ENCODE peak calls at places on chromosomes 3 and 15, in six cellular contexts. D is PC-3, A is A549, G is psoas muscle, Q is kidney, L is cardiac muscle cell. W is an unnamed sample.

GRCh38 chr15:25738171-25738792 is 124.8 kb downstream of the ATP10A start:
- DNase-seq in D (no peak), L (no peak), Q (no peak), A (no peak), G (no peak), W (no peak)

GRCh38 chr3:7106635-7107034 is 245.7 kb downstream of the GRM7 start:
- DNase-seq in L (no peak), G (no peak), Q (no peak), D (no peak), A (no peak), W (no peak)

GRCh38 chr3:184656991-184657669 is 54.7 kb downstream of the MAGEF1 start:
- DNase-seq in G (no peak), L (no peak), A (no peak), Q (no peak), D (peak), W (peak)

GRCh38 chr15:75785771-75786563 is 57.3 kb upstream of the UBE2Q2 start:
- DNase-seq in L (peak), G (no peak), D (no peak), A (peak), Q (no peak), W (peak)

GRCh38 chr3:58386966-58387365 is 46.7 kb downstream of the PDHB start:
- DNase-seq in G (no peak), L (peak), A (no peak), Q (peak), D (no peak), W (no peak)

GRCh38 chr3:155958676-155959075 is 88.2 kb downstream of the GMPS start:
- DNase-seq in Q (no peak), L (no peak), G (no peak), D (no peak), A (no peak), W (no peak)

GRCh38 chr15:89578146-89578545 is 2.9 kb downstream of the TICRR start:
- DNase-seq in L (no peak), D (no peak), Q (no peak), A (no peak), G (no peak), W (no peak)

GRCh38 chr3:157113832-157114505 is 46.0 kb downstream of the CCNL1 start:
- DNase-seq in A (no peak), L (no peak), D (no peak), Q (no peak), G (no peak), W (no peak)

GRCh38 chr3:139448104-139448503 is 28.2 kb downstream of the RBP2 start:
- DNase-seq in G (no peak), L (no peak), A (no peak), Q (no peak), D (peak), W (no peak)

GRCh38 chr3:149917124-149917667 is 53.5 kb downstream of the PFN2 start:
- DNase-seq in L (no peak), G (no peak), Q (no peak), A (no peak), D (no peak), W (no peak)

GRCh38 chr15:48603922-48604321 is 41.6 kb downstream of the FBN1 start:
- DNase-seq in G (no peak), A (no peak), Q (no peak), D (no peak), L (no peak), W (no peak)

GRCh38 chr3:179608931-179609720 is 4.5 kb downstream of the NDUFB5 start:
- DNase-seq in A (no peak), G (no peak), D (no peak), L (no peak), Q (no peak), W (no peak)

GRCh38 chr3:13414040-13414729 is 5.9 kb downstream of the NUP210 start:
- DNase-seq in L (no peak), A (no peak), Q (peak), D (peak), G (peak), W (no peak)

GRCh38 chr3:12875857-12876451 is 34.6 kb upstream of the RPL32 start:
- DNase-seq in G (peak), Q (no peak), A (no peak), L (peak), D (no peak), W (no peak)

GRCh38 chr15:29815000-29815704 is 7.1 kb downstream of the TJP1 start:
- DNase-seq in A (peak), D (peak), L (peak), Q (no peak), G (no peak), W (no peak)

GRCh38 chr3:66572938-66573710 is 72.3 kb upstream of the LRIG1 start:
- DNase-seq in D (no peak), A (no peak), G (no peak), Q (no peak), L (peak), W (peak)

GRCh38 chr3:149933858-149934257 is 36.8 kb downstream of the PFN2 start:
- DNase-seq in G (no peak), A (no peak), Q (no peak), L (no peak), D (no peak), W (no peak)

GRCh38 chr3:123334056-123334455 is 114.8 kb downstream of the ADCY5 start:
- DNase-seq in Q (peak), G (no peak), L (no peak), D (no peak), A (no peak), W (no peak)

GRCh38 chr15:86077070-86077469 is 2.6 kb upstream of the AGBL1 start:
- DNase-seq in G (no peak), Q (no peak), A (no peak), L (no peak), D (no peak), W (peak)

GRCh38 chr3:39095778-39096177 is 11.6 kb downstream of the GORASP1 start:
- DNase-seq in G (no peak), Q (no peak), A (no peak), D (no peak), L (no peak), W (no peak)

GRCh38 chr3:32293908-32294307 is 55.4 kb downstream of the CMTM8 start:
- DNase-seq in A (no peak), D (no peak), G (no peak), L (no peak), Q (no peak), W (no peak)

GRCh38 chr3:130259170-130259874 is 86.2 kb upstream of the COL6A5 start:
- DNase-seq in A (no peak), D (no peak), G (no peak), L (no peak), Q (no peak), W (no peak)
- H3K27ac ChIP-seq in A (no peak), D (no peak), G (no peak), L (no peak), Q (no peak), W (no peak)

GRCh38 chr3:118402971-118403370 is 631.7 kb downstream of the IGSF11 start:
- DNase-seq in Q (no peak), G (no peak), L (no peak), D (no peak), A (no peak), W (no peak)
- TF ChIP-seq CTCF in Q (no peak), G (no peak), L (no peak), D (no peak), A (no peak), W (no peak)

DNA sequence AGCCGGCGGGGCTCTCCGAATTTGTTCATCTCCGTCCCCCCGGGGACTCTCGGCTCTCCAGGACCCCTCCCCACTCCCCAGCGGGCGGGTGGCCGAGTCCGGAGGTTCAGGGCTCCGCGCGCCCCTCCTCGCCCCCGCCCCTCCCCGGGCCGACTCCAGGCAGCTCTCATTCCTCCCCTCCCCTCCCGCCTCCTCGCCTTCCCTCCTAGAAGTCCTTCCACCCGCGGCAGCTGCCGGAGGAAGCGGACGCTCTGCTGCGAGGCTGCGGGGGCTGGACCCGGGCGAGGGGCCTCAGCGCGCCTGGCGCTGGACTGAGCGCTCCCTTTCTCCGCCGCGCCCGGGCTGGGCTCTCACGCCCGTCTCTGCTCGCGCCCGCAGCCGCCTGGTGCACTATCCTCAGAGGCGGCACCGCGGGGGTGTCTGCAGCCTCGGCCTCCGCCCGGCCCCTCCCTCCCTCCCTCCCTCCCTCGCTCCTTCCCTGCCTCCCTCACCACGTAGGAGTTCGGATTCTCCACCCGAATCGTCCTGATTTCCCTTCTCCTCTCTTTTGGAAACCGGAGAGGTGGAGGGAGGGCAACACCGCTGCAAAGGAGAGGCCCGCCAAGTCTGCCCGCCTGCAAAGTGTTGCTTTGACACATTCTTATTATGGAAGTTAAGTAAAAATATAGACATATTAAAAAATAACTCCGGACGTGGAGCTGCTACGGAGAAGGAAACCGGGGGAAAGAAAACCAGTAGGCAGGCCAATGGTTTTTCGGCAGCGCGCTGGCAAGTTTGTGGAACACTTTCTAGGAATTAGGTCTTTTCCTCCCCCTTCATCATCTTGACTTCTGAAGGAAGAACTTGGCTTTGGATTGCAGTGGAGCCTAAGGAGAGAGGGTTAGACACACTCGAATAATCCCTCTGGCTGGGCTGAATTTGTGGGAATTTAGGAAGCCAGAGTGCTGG is at the start of gene ROBO2:
- DNase-seq in G (peak), Q (peak), A (no peak), D (no peak), L (peak), W (peak)
- H3K4me3 ChIP-seq in G (peak), Q (peak), A (peak), D (no peak), L (peak), W (peak)

DNA sequence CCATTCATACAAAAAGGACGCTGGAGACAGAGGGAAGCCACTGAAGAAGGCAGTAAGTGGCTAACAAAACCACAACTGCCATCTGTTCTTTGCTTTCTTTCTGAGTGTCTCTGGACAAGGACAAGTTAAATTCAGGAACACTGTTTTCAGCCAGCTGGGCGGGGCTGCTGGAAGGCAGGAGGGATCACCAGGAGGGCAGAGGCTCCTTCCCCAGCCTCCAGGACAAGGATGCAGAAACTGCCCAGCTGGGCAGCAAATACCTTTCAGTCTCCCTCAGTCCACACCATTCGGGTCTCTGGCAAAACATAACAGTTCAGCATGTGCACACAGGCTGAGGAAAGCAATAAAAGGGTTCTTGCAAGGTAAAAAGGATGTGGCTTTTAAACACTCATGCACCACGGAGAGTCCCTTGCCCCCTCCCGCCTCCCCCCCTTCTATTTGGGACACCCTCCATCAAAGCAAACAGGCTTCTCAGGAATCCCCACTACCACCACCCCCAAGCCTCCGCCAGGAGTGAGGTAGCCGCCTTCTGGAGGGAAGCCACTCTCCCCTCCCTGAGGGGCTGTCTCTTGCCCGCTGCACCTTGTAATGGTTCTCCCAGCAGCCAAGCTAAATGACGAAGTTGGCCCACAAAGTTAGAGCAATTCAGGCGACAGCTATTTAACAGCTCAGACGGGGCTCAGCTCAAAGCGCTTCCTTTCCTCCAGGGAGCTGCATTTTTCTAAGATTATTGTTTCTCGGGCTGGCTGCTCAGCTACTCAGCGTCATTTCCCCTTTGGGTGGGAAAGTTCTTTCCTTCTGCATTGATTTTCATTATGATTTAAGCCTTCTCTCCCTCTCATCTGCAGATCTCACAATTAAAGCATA is 3.8 kb downstream of the HEG1 start:
- DNase-seq in G (peak), D (peak), Q (no peak), A (no peak), L (peak), W (peak)
- H3K27ac ChIP-seq in G (peak), D (peak), Q (peak), A (no peak), L (peak), W (peak)

GRCh38 chr15:68052431-68052830 is 1.7 kb upstream of the PIAS1 start:
- DNase-seq in A (no peak), G (no peak), Q (no peak), L (no peak), D (peak), W (no peak)

GRCh38 chr15:68053701-68053996 is 466 bp upstream of the PIAS1 start:
- DNase-seq in Q (no peak), L (no peak), A (no peak), G (no peak), D (no peak), W (no peak)

GRCh38 chr15:68051907-68052306 is 2.2 kb upstream of the PIAS1 start:
- DNase-seq in A (no peak), D (no peak), G (no peak), Q (no peak), L (no peak), W (no peak)

GRCh38 chr15:68053001-68053400 is 1.1 kb upstream of the PIAS1 start:
- DNase-seq in A (no peak), D (no peak), G (no peak), L (no peak), Q (no peak), W (no peak)

GRCh38 chr15:68051109-68051508 is 3.0 kb upstream of the PIAS1 start:
- DNase-seq in D (no peak), G (no peak), L (no peak), Q (no peak), A (peak), W (no peak)
- TF ChIP-seq CTCF in D (peak), G (no peak), L (no peak), Q (no peak), A (peak), W (peak)

DNA sequence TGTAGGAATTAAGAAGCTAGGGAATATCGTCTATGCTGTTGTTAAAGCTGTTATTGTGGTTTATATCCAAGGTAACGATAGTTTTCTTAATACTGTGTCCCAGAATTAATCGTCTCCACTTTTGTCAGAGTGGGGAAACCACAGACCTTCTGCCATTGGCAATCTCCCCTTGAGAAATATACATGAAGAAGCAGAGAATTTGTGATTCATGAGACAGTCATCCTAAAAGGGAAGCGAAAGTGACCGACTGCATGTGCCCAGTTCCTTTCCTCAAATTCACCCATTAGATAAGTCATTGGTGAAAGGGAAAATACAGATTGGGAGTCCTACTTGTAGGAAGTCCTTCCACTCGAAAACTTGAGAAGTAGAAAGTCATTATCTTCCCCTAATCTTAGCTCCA is 26.6 kb downstream of the DIPK2A start:
- DNase-seq in G (no peak), L (no peak), Q (no peak), A (no peak), D (peak), W (no peak)
- H3K4me3 ChIP-seq in G (no peak), L (no peak), Q (no peak), A (no peak), D (no peak), W (no peak)

DNA sequence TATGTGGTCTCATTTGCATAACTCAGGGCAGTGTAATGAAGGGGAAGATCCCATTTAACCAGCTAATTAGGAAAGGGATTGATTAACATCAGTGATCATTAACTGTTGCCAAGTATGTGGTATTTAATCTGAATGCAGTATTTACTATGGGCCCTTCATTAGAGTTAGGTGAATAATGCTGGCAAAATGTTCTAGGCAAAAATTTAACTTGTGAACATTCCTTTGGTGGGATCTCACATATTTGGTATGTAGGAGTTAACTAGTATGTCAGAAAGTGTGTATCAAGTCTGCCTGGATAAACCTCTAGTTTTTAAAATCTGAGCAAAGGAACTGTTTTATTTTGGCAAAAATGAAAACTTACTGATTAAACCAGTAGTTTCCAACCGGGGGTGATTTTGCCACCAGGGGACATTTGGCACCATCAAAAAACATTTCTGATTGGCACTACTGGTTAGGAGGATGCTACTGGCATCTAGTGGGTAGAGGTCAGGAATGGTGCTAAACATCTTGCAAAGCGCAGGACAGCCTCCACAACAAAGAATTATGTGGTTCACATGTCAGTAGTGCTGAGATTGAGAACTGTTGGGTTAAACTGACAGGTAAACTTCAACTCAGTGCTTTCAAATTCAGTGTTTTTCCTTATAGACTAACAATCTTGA is 22.5 kb downstream of the LRTM1 start:
- DNase-seq in A (no peak), L (no peak), Q (no peak), D (no peak), G (no peak), W (no peak)
- H3K27ac ChIP-seq in A (no peak), L (no peak), Q (no peak), D (no peak), G (peak), W (no peak)

GRCh38 chr15:51971353-51972133 is at the start of gene LEO1:
- DNase-seq in L (peak), Q (peak), G (peak), A (peak), D (peak), W (peak)
- TF ChIP-seq CTCF in L (peak), Q (peak), G (peak), A (peak), D (peak), W (peak)

GRCh38 chr15:58770857-58771620 is at the start of gene MINDY2:
- DNase-seq in G (peak), A (peak), L (peak), Q (peak), D (peak), W (peak)

GRCh38 chr15:58770519-58770856 is 614 bp upstream of the MINDY2 start:
- DNase-seq in L (no peak), D (peak), A (no peak), Q (no peak), G (no peak), W (no peak)

GRCh38 chr15:58775402-58775801 is 4.3 kb downstream of the MINDY2 start:
- DNase-seq in A (no peak), G (no peak), D (no peak), Q (no peak), L (no peak), W (no peak)

GRCh38 chr15:58771621-58772235 is 626 bp downstream of the MINDY2 start:
- DNase-seq in A (peak), L (no peak), Q (peak), D (peak), G (peak), W (peak)

GRCh38 chr15:58773024-58773423 is 1.9 kb downstream of the MINDY2 start:
- DNase-seq in G (no peak), L (no peak), A (no peak), Q (no peak), D (no peak), W (no peak)
- H3K4me3 ChIP-seq in G (peak), L (peak), A (peak), Q (peak), D (peak), W (no peak)